ENCODE peak calls at places on chromosomes 2 and 18, in four cellular contexts. X is GM12878, J is PC-3, F is endothelial cell of umbilical vein. V is an unnamed sample.

GRCh38 chr18:9017900-9018217 is 84.6 kb upstream of the NDUFV2 start:
- DNase-seq in F (peak), J (peak), X (no peak), V (no peak)

GRCh38 chr2:149383340-149383739 is 53.0 kb downstream of the LYPD6 start:
- DNase-seq in X (no peak), J (peak), F (no peak), V (no peak)

GRCh38 chr2:220006152-220006551 is 378.7 kb downstream of the SLC4A3 start:
- DNase-seq in J (no peak), F (no peak), X (no peak), V (no peak)

GRCh38 chr2:223700221-223700620 is 98.1 kb upstream of the SCG2 start:
- DNase-seq in F (no peak), X (no peak), J (no peak), V (no peak)

GRCh38 chr2:58271826-58272225 is 30.7 kb upstream of the FANCL start:
- DNase-seq in F (no peak), X (no peak), J (no peak), V (no peak)

GRCh38 chr18:52657063-52657462 is 317.1 kb downstream of the DCC start:
- DNase-seq in X (no peak), J (no peak), F (no peak), V (no peak)

GRCh38 chr2:7692657-7693161 is 775.5 kb downstream of the RNF144A start:
- DNase-seq in X (no peak), F (no peak), J (peak), V (no peak)

GRCh38 chr2:43676322-43677050 is at the start of gene C1GALT1C1L:
- DNase-seq in J (no peak), F (peak), X (no peak), V (peak)

GRCh38 chr2:3222636-3223035 is 155.0 kb downstream of the EIPR1 start:
- DNase-seq in X (peak), J (no peak), F (no peak), V (peak)

GRCh38 chr2:201366166-201366565 is 9.0 kb upstream of the FLACC1 start:
- DNase-seq in F (no peak), X (no peak), J (no peak), V (no peak)

GRCh38 chr2:16014041-16014787 is 73.9 kb downstream of the MYCN start:
- DNase-seq in F (no peak), J (no peak), X (no peak), V (no peak)

GRCh38 chr18:10259934-10260333 is 194.5 kb upstream of the APCDD1 start:
- DNase-seq in X (no peak), J (peak), F (no peak), V (no peak)

GRCh38 chr2:191386938-191387536 is 141.8 kb downstream of the MYO1B start:
- DNase-seq in F (peak), J (peak), X (no peak), V (no peak)

GRCh38 chr2:219168932-219169331 is 897 bp downstream of the SLC23A3 start:
- DNase-seq in J (no peak), F (no peak), X (no peak), V (no peak)

GRCh38 chr2:17104454-17104853 is 413.8 kb downstream of the RAD51AP2 start:
- DNase-seq in F (no peak), X (no peak), J (no peak), V (no peak)

GRCh38 chr18:1014496-1014895 is 109.8 kb downstream of the ADCYAP1 start:
- DNase-seq in X (no peak), J (no peak), F (no peak), V (no peak)

GRCh38 chr2:235262750-235263149 is 231.1 kb upstream of the AGAP1 start:
- DNase-seq in F (no peak), J (no peak), X (no peak), V (no peak)

GRCh38 chr2:233434666-233435375 is 80.5 kb downstream of the DGKD start:
- DNase-seq in X (no peak), J (no peak), F (no peak), V (no peak)

GRCh38 chr2:138787053-138787666 is 7.0 kb upstream of the NXPH2 start:
- DNase-seq in J (peak), F (peak), X (no peak), V (peak)

GRCh38 chr2:156852681-156853080 is 404.8 kb upstream of the GALNT5 start:
- DNase-seq in X (no peak), F (no peak), J (no peak), V (no peak)

GRCh38 chr2:96690306-96691021 is 47.9 kb downstream of the FER1L5 start:
- DNase-seq in J (no peak), X (no peak), F (no peak), V (no peak)

GRCh38 chr2:218387369-218388194 is 5.5 kb downstream of the SLC11A1 start:
- DNase-seq in X (no peak), J (peak), F (peak), V (peak)

GRCh38 chr2:949894-950626 is 589 bp upstream of the SNTG2 start:
- DNase-seq in X (no peak), J (no peak), F (no peak), V (no peak)

GRCh38 chr2:160419776-160420521 is 73.7 kb downstream of the RBMS1 start:
- DNase-seq in F (peak), J (peak), X (no peak), V (no peak)

DNA sequence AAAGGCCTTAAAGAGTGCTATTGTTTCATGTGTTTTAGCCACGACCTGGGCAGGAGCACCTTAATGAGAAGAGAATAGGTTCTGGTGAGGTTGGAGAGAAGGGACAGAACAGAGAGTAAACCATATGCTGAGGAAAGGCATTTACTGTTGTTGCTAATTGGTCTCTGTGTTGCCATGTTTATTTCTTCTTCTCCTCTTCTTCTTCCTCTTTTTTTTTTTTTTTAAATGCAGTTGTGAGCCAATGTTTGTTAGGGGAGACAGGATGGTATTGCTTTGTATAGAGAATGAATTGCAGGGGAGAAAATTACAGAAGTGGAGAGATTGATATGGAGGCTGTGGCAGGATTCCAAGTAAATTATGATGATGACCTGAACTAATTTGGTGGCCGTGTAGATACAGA is 2.6 kb downstream of the SCN9A start:
- DNase-seq in F (no peak), J (no peak), X (no peak), V (no peak)
- H2AFZ ChIP-seq in F (no peak), J (no peak), X (no peak), V (no peak)

DNA sequence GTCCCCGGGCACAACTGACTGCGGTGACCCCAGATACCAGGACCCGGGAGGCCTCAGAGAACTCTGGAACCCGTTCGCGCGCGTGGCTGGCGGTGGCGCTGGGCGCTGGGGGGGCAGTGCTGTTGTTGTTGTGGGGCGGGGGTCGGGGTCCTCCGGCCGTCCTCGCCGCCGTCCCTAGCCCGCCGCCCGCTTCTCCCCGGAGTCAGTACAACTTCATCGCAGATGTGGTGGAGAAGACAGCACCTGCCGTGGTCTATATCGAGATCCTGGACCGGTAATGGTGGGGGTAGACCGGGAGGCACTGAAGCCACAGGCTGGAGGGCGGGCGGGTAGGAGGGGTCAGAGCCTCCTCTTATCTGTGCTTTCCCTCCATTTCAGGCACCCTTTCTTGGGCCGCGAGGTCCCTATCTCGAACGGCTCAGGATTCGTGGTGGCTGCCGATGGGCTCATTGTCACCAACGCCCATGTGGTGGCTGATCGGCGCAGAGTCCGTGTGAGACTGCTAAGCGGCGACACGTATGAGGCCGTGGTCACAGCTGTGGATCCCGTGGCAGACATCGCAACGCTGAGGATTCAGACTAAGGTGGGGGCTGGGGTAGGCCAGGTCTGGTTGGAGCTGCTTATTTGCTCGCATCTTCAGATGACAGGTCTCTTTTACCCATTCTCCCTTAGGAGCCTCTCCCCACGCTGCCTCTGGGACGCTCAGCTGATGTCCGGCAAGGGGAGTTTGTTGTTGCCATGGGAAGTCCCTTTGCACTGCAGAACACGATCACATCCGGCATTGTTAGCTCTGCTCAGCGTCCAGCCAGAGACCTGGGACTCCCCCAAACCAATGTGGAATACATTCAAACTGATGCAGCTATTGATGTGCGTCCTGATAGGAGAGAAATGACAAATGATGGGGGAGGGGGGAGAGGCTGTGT is 767 bp downstream of the HTRA2 start:
- DNase-seq in J (peak), F (peak), X (peak), V (no peak)
- TF ChIP-seq EZH2 in J (no peak), F (no peak), X (no peak), V (no peak)

GRCh38 chr2:71603311-71603794 is 150.0 kb downstream of the DYSF start:
- DNase-seq in F (no peak), J (no peak), X (no peak), V (no peak)
- H2AFZ ChIP-seq in F (no peak), J (no peak), X (no peak), V (no peak)

GRCh38 chr2:176164803-176165597 is 7.9 kb downstream of the HOXD3 start:
- DNase-seq in X (no peak), J (no peak), F (peak), V (no peak)

GRCh38 chr2:176165598-176166055 is 8.5 kb downstream of the HOXD3 start:
- DNase-seq in F (no peak), X (no peak), J (no peak), V (no peak)

GRCh38 chr2:176163655-176164021 is 6.5 kb downstream of the HOXD3 start:
- DNase-seq in F (no peak), J (no peak), X (no peak), V (no peak)

GRCh38 chr2:176162911-176163654 is 6.0 kb downstream of the HOXD3 start:
- DNase-seq in F (no peak), X (no peak), J (no peak), V (no peak)

DNA sequence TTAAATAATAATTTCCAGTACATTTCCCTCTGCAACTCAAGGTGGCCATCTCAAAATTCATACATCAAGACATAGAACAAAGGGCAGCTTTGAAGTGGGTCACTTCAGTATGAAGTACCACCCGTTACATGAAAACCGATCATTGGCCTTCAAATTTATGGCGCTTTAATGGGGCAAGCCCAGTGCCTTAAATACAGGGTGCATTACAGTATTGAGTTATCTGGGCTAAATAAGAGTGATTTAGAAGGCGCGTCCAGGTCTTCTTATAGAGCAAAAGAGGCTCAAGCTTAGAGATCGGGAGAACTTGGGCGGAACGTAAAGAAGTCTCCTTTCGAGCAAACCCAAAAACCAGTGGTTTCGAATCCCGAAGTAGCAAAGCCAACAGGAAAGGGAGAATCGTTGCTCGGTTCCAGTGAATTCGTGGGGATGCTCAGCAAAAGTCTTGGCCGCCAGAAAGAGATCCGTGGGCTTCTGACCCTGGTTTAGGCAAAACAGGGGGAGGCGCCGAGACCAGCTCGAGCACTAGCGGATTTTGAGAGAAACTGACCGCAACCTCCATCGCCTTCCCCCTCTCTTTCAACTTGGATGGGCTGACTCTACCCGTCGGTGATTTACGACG is 7.2 kb downstream of the HOXD3 start:
- DNase-seq in J (no peak), X (no peak), F (no peak), V (no peak)
- TF ChIP-seq EZH2 in J (no peak), X (no peak), F (no peak), V (no peak)

DNA sequence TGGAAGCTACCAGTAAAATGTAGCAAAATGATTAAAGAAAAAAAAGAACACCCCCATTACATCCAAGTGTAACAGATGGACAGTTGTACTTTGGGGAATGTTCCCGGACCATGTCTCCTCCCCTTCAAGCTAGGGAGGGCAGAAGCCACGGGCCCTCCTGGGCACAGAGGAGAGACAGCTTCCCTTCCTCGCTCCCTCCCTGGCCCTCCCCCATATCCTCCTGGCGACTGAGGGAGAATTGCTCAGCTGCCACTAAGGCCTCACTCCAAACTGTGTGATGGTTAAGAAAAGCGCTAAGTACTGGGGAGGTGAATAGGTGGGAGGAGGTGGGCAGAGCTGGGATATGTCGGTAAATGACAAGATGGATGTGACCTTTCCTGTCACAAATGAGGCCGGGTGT is 358.0 kb downstream of the HRH4 start:
- DNase-seq in X (no peak), J (no peak), F (no peak), V (no peak)
- H2AFZ ChIP-seq in X (no peak), J (no peak), F (no peak), V (no peak)

GRCh38 chr18:13823707-13824395 is at the start of gene MC5R:
- DNase-seq in J (peak), F (peak), X (no peak), V (no peak)
- TF ChIP-seq EZH2 in J (no peak), F (no peak), X (no peak), V (no peak)